ENCODE peak calls at places on chromosomes 12 and 14, in six cellular contexts. Q is MCF 10A; K is posterior cingulate gyrus; H is NCI-H446; N is GM03348; G is effector CD8-positive, alpha-beta T cell. L is an unnamed sample.

GRCh38 chr12:51910168-51910567 is 2.9 kb downstream of the ACVRL1 start:
- DNase-seq in Q (no peak), K (no peak), H (no peak), N (peak), G (no peak), L (no peak)

GRCh38 chr12:56522486-56523193 is 1.0 kb downstream of the RBMS2 start:
- DNase-seq in Q (peak), K (no peak), H (no peak), N (peak), G (no peak), L (peak)

GRCh38 chr14:30518867-30519266 is 40.1 kb upstream of the G2E3 start:
- DNase-seq in Q (no peak), K (no peak), H (no peak), N (no peak), G (no peak), L (no peak)

GRCh38 chr12:9750276-9751203 is 10.2 kb downstream of the CD69 start:
- DNase-seq in Q (peak), K (no peak), H (peak), N (peak), G (peak), L (peak)

GRCh38 chr14:55123101-55123500 is 6.0 kb upstream of the LGALS3 start:
- DNase-seq in Q (peak), K (peak), H (no peak), N (peak), G (no peak), L (no peak)

GRCh38 chr14:94098359-94098758 is 12.2 kb upstream of the IFI27 start:
- DNase-seq in Q (no peak), K (no peak), H (no peak), N (peak), G (no peak), L (no peak)

GRCh38 chr14:59097681-59098080 is 90.8 kb upstream of the DAAM1 start:
- DNase-seq in Q (no peak), K (no peak), H (no peak), N (no peak), G (no peak), L (no peak)

GRCh38 chr12:89947437-89948265 is 239.0 kb upstream of the ATP2B1 start:
- DNase-seq in Q (peak), K (no peak), H (peak), N (peak), G (no peak), L (peak)

GRCh38 chr12:12153596-12153995 is 82.9 kb downstream of the BCL2L14 start:
- DNase-seq in Q (no peak), K (no peak), H (no peak), N (no peak), G (no peak), L (no peak)

GRCh38 chr12:92199846-92200576 is 54.4 kb upstream of the BTG1 start:
- DNase-seq in Q (peak), K (no peak), H (no peak), N (no peak), G (no peak), L (no peak)

GRCh38 chr14:101473795-101474562 is 87.3 kb upstream of the DIO3 start:
- DNase-seq in Q (no peak), K (no peak), H (no peak), N (no peak), G (no peak), L (no peak)

GRCh38 chr14:42480235-42480634 is 873.6 kb downstream of the LRFN5 start:
- DNase-seq in Q (no peak), K (no peak), H (no peak), N (no peak), G (no peak), L (no peak)

GRCh38 chr14:81632162-81632561 is 98.5 kb upstream of the SEL1L start:
- DNase-seq in Q (no peak), K (no peak), H (no peak), N (no peak), G (no peak), L (no peak)

GRCh38 chr12:32454075-32454474 is 54.7 kb downstream of the FGD4 start:
- DNase-seq in Q (peak), K (no peak), H (no peak), N (peak), G (no peak), L (peak)

GRCh38 chr12:71129364-71129763 is 28.4 kb downstream of the TSPAN8 start:
- DNase-seq in Q (no peak), K (no peak), H (no peak), N (no peak), G (no peak), L (no peak)

GRCh38 chr12:12661086-12661485 is 34.9 kb downstream of the GPR19 start:
- DNase-seq in Q (peak), K (no peak), H (peak), N (peak), G (no peak), L (no peak)

GRCh38 chr14:37787879-37788494 is 192.6 kb downstream of the TTC6 start:
- DNase-seq in Q (no peak), K (no peak), H (no peak), N (no peak), G (no peak), L (no peak)

GRCh38 chr12:68746572-68747180 is 700 bp downstream of the SLC35E3 start:
- DNase-seq in Q (peak), K (peak), H (peak), N (peak), G (no peak), L (peak)

GRCh38 chr12:67355428-67356385 is 86.5 kb downstream of the CAND1 start:
- DNase-seq in Q (peak), K (no peak), H (peak), N (peak), G (no peak), L (peak)

GRCh38 chr12:57142121-57142520 is 5.3 kb downstream of the LRP1-AS start:
- DNase-seq in Q (no peak), K (no peak), H (no peak), N (no peak), G (no peak), L (no peak)

GRCh38 chr14:23045419-23046357 is 3.7 kb downstream of the PSMB11 start:
- DNase-seq in Q (no peak), K (no peak), H (no peak), N (no peak), G (no peak), L (no peak)

GRCh38 chr12:1518763-1519516 is 75.4 kb downstream of the FBXL14 start:
- DNase-seq in Q (peak), K (no peak), H (peak), N (peak), G (no peak), L (no peak)

GRCh38 chr12:105041186-105041585 is 43.1 kb downstream of the ALDH1L2 start:
- DNase-seq in Q (no peak), K (no peak), H (peak), N (no peak), G (no peak), L (no peak)

GRCh38 chr12:79897617-79898016 is 37.3 kb downstream of the PPP1R12A start:
- DNase-seq in Q (peak), K (no peak), H (no peak), N (peak), G (no peak), L (peak)

L was measured in GM23338.